ENCODE peak calls at places on chromosomes 2 and 18, in six cellular contexts. I, C, X, L, U and P are unnamed samples.

GRCh38 chr2:229996320-229996719 is 72.4 kb downstream of the SLC16A14 start:
- DNase-seq in U (peak; percentile 70), C (no peak), L (no peak), I (no peak), X (no peak), P (no peak)

GRCh38 chr18:47113796-47114540 is 36.3 kb downstream of the HDHD2 start:
- DNase-seq in X (no peak), L (no peak), C (no peak), I (no peak), U (peak; percentile 21), P (no peak)

GRCh38 chr2:205776139-205776538 is 93.8 kb downstream of the NRP2 start:
- DNase-seq in U (peak; percentile 48), X (no peak), L (peak; percentile 24), I (peak; percentile 46), C (peak; percentile 61), P (peak; percentile 64)

GRCh38 chr18:37450434-37451133 is 115.0 kb downstream of the CELF4 start:
- DNase-seq in I (peak; percentile 30), X (no peak), C (no peak), L (no peak), U (no peak), P (no peak)

GRCh38 chr2:9018109-9018508 is 14.6 kb upstream of the MBOAT2 start:
- DNase-seq in I (no peak), X (no peak), C (no peak), L (no peak), U (no peak), P (no peak)

GRCh38 chr18:55685638-55686037 is 97.6 kb upstream of the TCF4 start:
- DNase-seq in U (no peak), C (no peak), I (no peak), X (no peak), L (no peak), P (no peak)

GRCh38 chr2:169523681-169524080 is 14.2 kb downstream of the KLHL41 start:
- DNase-seq in U (no peak), I (no peak), L (no peak), C (no peak), X (no peak), P (no peak)

GRCh38 chr18:45324489-45325111 is 290.7 kb upstream of the SLC14A2 start:
- DNase-seq in U (peak; percentile 95), C (peak; percentile 51), X (no peak), L (peak; percentile 23), I (peak; percentile 36), P (no peak)

GRCh38 chr2:47520825-47521665 is 118.1 kb downstream of the MSH2 start:
- DNase-seq in L (peak; percentile 34), I (peak; percentile 48), C (peak; percentile 68), X (peak; percentile 94), U (peak; percentile 44), P (peak; percentile 94)

GRCh38 chr2:39218401-39218800 is 25.4 kb downstream of the CDKL4 start:
- DNase-seq in I (no peak), C (no peak), X (no peak), L (no peak), U (no peak), P (no peak)

GRCh38 chr18:44823782-44824181 is 143.1 kb downstream of the SETBP1 start:
- DNase-seq in L (no peak), I (peak; percentile 49), C (no peak), X (no peak), U (peak; percentile 93), P (no peak)

GRCh38 chr2:2834105-2834504 is 503.0 kb upstream of the MYT1L start:
- DNase-seq in C (no peak), I (no peak), X (peak; percentile 45), L (no peak), U (no peak), P (no peak)

GRCh38 chr2:61018319-61018750 is 280 bp upstream of the PUS10 start:
- DNase-seq in L (no peak), I (peak; percentile 79), C (no peak), X (no peak), U (peak; percentile 45), P (no peak)

GRCh38 chr2:239216614-239217273 is 184.1 kb downstream of the HDAC4 start:
- DNase-seq in I (no peak), C (no peak), X (no peak), U (no peak), L (no peak), P (peak; percentile 40)

GRCh38 chr2:105888625-105889024 is 143.9 kb downstream of the NCK2 start:
- DNase-seq in U (peak; percentile 36), L (no peak), I (no peak), C (no peak), X (no peak), P (peak; percentile 51)

GRCh38 chr2:148358375-148358774 is 286.2 kb upstream of the EPC2 start:
- DNase-seq in C (no peak), U (no peak), L (no peak), I (no peak), X (no peak), P (no peak)

GRCh38 chr2:71646028-71646427 is 192.7 kb downstream of the DYSF start:
- DNase-seq in L (peak; percentile 5), C (no peak), U (peak; percentile 17), X (no peak), I (peak; percentile 45), P (no peak)

GRCh38 chr2:163610817-163611556 is 124.8 kb downstream of the FIGN start:
- DNase-seq in X (no peak), C (no peak), I (no peak), U (peak; percentile 5), L (no peak), P (peak; percentile 28)

GRCh38 chr2:236717719-236718118 is 148.1 kb downstream of the ACKR3 start:
- DNase-seq in X (no peak), L (no peak), U (no peak), I (no peak), C (no peak), P (no peak)

GRCh38 chr2:223054193-223054781 is 2.3 kb downstream of the KCNE4 start:
- DNase-seq in I (peak; percentile 70), C (no peak), X (no peak), U (peak; percentile 89), L (peak; percentile 63), P (no peak)

GRCh38 chr18:64207818-64208217 is 58.9 kb upstream of the LINC00305 start:
- DNase-seq in C (no peak), L (no peak), U (no peak), X (no peak), I (no peak), P (no peak)
- H3K4me3 ChIP-seq in C (peak overlapping the region; percentile 10), L (no peak overlapping the region), U (no peak overlapping the region), X (no peak overlapping the region), I (no peak overlapping the region), P (no peak overlapping the region)

GRCh38 chr2:74632209-74632938 is 15.8 kb downstream of the M1AP start:
- DNase-seq in X (no peak), U (peak; percentile 36), I (peak; percentile 43), C (no peak), L (peak; percentile 26), P (no peak)
- TF ChIP-seq CTCF in X (no peak), U (peak; percentile 22), I (peak; percentile 16), C (no peak), L (peak; percentile 34), P (no peak)

GRCh38 chr2:23376075-23376474 is 8.9 kb upstream of the KLHL29 start:
- DNase-seq in C (no peak), L (no peak), X (no peak), U (no peak), I (no peak), P (peak; percentile 46)

GRCh38 chr2:23373666-23374065 is 11.3 kb upstream of the KLHL29 start:
- DNase-seq in U (no peak), L (no peak), I (no peak), X (no peak), C (no peak), P (no peak)

GRCh38 chr2:23377772-23378171 is 7.2 kb upstream of the KLHL29 start:
- DNase-seq in I (peak; percentile 18), X (no peak), C (no peak), U (no peak), L (no peak), P (no peak)

GRCh38 chr2:23376972-23377371 is 8.0 kb upstream of the KLHL29 start:
- DNase-seq in I (peak; percentile 69), C (no peak), X (no peak), L (peak; percentile 82), U (no peak), P (no peak)

GRCh38 chr2:23375448-23375847 is 9.5 kb upstream of the KLHL29 start:
- DNase-seq in U (no peak), X (no peak), L (no peak), I (peak; percentile 38), C (no peak), P (peak; percentile 59)
- H3K4me3 ChIP-seq in U (no peak overlapping the region), X (no peak overlapping the region), L (no peak overlapping the region), I (no peak overlapping the region), C (no peak overlapping the region), P (no peak overlapping the region)

DNA sequence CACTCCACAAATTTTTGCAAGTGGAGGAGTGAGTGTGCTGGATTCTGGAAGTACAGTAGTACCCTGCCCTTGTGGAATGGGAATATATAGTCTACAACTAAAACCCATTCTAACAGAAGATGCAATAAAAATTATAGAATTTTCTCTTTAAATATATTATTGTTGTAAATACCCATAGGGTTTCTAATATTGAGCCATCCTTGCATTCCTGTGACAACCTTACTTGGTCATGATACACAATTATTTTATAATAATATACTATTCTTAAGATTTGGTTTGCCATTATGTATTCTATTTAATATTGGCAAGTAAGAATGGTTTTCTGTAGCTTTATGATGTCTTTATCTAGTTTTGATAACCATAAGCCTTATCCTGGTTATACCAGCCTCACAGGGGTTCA is 52.2 kb downstream of the EML6 start:
- DNase-seq in X (no peak), C (no peak), L (no peak), U (no peak), I (peak; percentile 11), P (no peak)
- TF ChIP-seq CTCF in X (no peak), C (no peak), L (no peak), U (no peak), I (no peak), P (no peak)

GRCh38 chr18:33205777-33206176 is 234.7 kb downstream of the CCDC178 start:
- DNase-seq in C (no peak), X (no peak), L (no peak), U (no peak), I (no peak), P (no peak)

GRCh38 chr18:33195795-33196194 is 244.7 kb downstream of the CCDC178 start:
- DNase-seq in I (no peak), C (no peak), U (no peak), X (no peak), L (no peak), P (no peak)

GRCh38 chr18:33201509-33201926 is 239.0 kb downstream of the CCDC178 start:
- DNase-seq in L (peak; percentile 2), X (no peak), I (peak; percentile 53), U (peak; percentile 35), C (no peak), P (peak; percentile 2)
- H3K4me3 ChIP-seq in L (peak overlapping the region; percentile 29), X (no peak overlapping the region), I (no peak overlapping the region), U (no peak overlapping the region), C (no peak overlapping the region), P (no peak overlapping the region)

GRCh38 chr2:102841107-102841840 is 79.4 kb downstream of the TMEM182 start:
- DNase-seq in I (peak; percentile 61), X (no peak), L (peak; percentile 51), U (peak; percentile 51), C (peak; percentile 41), P (peak; percentile 56)
- TF ChIP-seq CTCF in I (peak; percentile 63), X (no peak), L (peak; percentile 81), U (peak; percentile 62), C (peak; percentile 45), P (peak; percentile 60)